ENCODE peak calls at places on chromosome 7, in four cellular contexts. T is hepatocyte, F is mesothelial cell of epicardium, I is transverse colon. B is an unnamed sample.

GRCh38 chr7:33157311-33157710 is 27.9 kb downstream of the BBS9 start:
- DNase-seq in T (no peak), F (no peak), I (no peak), B (no peak)

GRCh38 chr7:46512901-46513431 is 591.9 kb upstream of the IGFBP3 start:
- DNase-seq in T (peak; percentile 64), F (no peak), I (no peak), B (no peak)

GRCh38 chr7:15561840-15562239 is at the start of gene AGMO:
- DNase-seq in T (peak; percentile 46), F (no peak), I (peak; percentile 87), B (no peak)

GRCh38 chr7:73606801-73607691 is 17.3 kb downstream of the MLXIPL start:
- DNase-seq in T (peak; percentile 77), F (peak; percentile 81), I (peak; percentile 48), B (no peak)

GRCh38 chr7:28784166-28784870 is 173.8 kb downstream of the TRIL start:
- DNase-seq in T (peak; percentile 12), F (no peak), I (no peak), B (no peak)

GRCh38 chr7:8192897-8193296 is 69.1 kb downstream of the ICA1 start:
- DNase-seq in T (no peak), F (no peak), I (no peak), B (no peak)

GRCh38 chr7:38169862-38170261 is 8.2 kb upstream of the STARD3NL start:
- DNase-seq in T (no peak), F (no peak), I (no peak), B (peak; percentile 18)

GRCh38 chr7:25636871-25637283 is 408.6 kb upstream of the NPVF start:
- DNase-seq in T (peak; percentile 41), F (no peak), I (no peak), B (no peak)

GRCh38 chr7:610531-611280 is 91.1 kb upstream of the PDGFA start:
- DNase-seq in T (peak; percentile 47), F (no peak), I (no peak), B (no peak)

GRCh38 chr7:24700446-24701044 is 56.7 kb downstream of the GSDME start:
- DNase-seq in T (no peak), F (no peak), I (no peak), B (no peak)

GRCh38 chr7:82572195-82572880 is 128.8 kb upstream of the CACNA2D1 start:
- DNase-seq in T (peak; percentile 90), F (peak; percentile 88), I (peak; percentile 83), B (peak; percentile 86)

GRCh38 chr7:130384371-130384801 is 4.1 kb downstream of the CPA1 start:
- DNase-seq in T (no peak), F (no peak), I (no peak), B (no peak)

GRCh38 chr7:99090811-99091582 is 52.9 kb downstream of the SMURF1 start:
- DNase-seq in T (no peak), F (no peak), I (no peak), B (no peak)

GRCh38 chr7:71411475-71411874 is 279.5 kb downstream of the GALNT17 start:
- DNase-seq in T (no peak), F (no peak), I (no peak), B (no peak)

GRCh38 chr7:114703677-114704076 is 218.2 kb upstream of the MDFIC start:
- DNase-seq in T (no peak), F (no peak), I (no peak), B (no peak)

GRCh38 chr7:51645298-51645697 is 328.7 kb upstream of the COBL start:
- DNase-seq in T (no peak), F (no peak), I (no peak), B (no peak)

GRCh38 chr7:16916111-16916639 is 34.4 kb upstream of the AGR3 start:
- DNase-seq in T (peak; percentile 61), F (no peak), I (no peak), B (no peak)

GRCh38 chr7:66452165-66452564 is 176.5 kb upstream of the KCTD7 start:
- DNase-seq in T (no peak), F (no peak), I (no peak), B (no peak)

GRCh38 chr7:33578166-33578565 is 327.2 kb upstream of the BMPER start:
- DNase-seq in T (no peak), F (no peak), I (no peak), B (no peak)

GRCh38 chr7:24757799-24758275 is 573 bp upstream of the GSDME start:
- DNase-seq in T (peak; percentile 64), F (no peak), I (no peak), B (no peak)

GRCh38 chr7:159010951-159011820 is 133.5 kb downstream of the VIPR2 start:
- DNase-seq in T (no peak), F (no peak), I (no peak), B (no peak)

GRCh38 chr7:33719059-33719581 is 186.2 kb upstream of the BMPER start:
- DNase-seq in T (no peak), F (no peak), I (no peak), B (no peak)

GRCh38 chr7:47336178-47337020 is 245.5 kb downstream of the TNS3 start:
- DNase-seq in T (no peak), F (no peak), I (no peak), B (peak; percentile 81)

GRCh38 chr7:19491371-19491770 is 217.5 kb downstream of the POLR1F start:
- DNase-seq in T (no peak), F (no peak), I (no peak), B (no peak)
- TF ChIP-seq CTCF in T (no peak), F (no peak), I (no peak), B (no peak)

DNA sequence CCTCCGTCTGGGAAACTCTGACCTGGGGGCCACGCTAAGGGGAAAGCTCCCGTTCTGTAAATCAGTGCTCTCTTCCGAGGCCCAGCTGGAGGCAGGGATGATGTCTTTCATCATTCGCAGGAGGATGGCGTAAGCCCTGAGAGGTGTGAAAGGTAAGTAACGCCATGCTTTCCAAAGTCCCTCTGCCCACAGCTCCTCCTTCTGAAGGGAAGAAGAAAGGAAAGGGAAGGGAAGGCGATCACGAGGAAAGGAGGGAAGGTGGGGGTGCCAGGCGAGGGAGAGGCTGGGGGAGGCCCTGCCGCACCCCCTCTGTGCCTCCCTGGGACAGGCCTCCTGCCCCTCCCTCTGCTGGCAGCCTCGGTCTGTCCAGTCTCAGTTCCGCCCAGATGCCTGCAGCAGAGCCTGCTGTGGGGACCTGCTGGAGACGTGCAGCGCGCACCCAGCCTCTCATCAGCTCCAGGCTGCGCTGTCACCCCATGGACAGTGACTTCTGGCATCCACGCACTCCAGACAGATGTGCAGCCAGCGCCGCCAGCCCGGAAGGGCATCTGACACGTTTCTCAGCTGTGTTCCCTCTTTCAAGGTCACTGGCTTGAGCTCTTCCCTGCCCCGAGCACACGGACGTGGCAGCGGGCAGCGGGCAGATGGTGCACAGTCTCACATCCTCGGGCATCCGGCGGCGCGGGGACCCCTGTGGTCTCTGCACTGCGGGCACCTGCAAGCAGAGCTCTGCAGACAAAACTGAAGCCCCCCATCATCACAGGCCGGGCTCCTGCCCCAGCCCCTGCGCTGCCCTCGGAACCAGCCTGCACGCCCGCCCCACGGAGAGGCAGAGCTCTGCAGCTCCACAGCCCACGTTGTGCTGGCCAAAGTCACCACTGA is 60.6 kb downstream of the INSIG1 start:
- DNase-seq in T (no peak), F (no peak), I (no peak), B (no peak)
- TF ChIP-seq CTCF in T (no peak), F (no peak), I (no peak), B (no peak)

GRCh38 chr7:131769241-131769640 is 212.8 kb upstream of the PODXL start:
- DNase-seq in T (no peak), F (no peak), I (no peak), B (no peak)

GRCh38 chr7:131773413-131773812 is 217.0 kb upstream of the PODXL start:
- DNase-seq in T (no peak), F (no peak), I (no peak), B (no peak)

GRCh38 chr7:131778601-131779000 is 222.2 kb upstream of the PODXL start:
- DNase-seq in T (no peak), F (no peak), I (no peak), B (no peak)

GRCh38 chr7:131774419-131775220 is 218.2 kb upstream of the PODXL start:
- DNase-seq in T (no peak), F (no peak), I (no peak), B (no peak)
- TF ChIP-seq CTCF in T (peak; percentile 3), F (no peak), I (no peak), B (no peak)

DNA sequence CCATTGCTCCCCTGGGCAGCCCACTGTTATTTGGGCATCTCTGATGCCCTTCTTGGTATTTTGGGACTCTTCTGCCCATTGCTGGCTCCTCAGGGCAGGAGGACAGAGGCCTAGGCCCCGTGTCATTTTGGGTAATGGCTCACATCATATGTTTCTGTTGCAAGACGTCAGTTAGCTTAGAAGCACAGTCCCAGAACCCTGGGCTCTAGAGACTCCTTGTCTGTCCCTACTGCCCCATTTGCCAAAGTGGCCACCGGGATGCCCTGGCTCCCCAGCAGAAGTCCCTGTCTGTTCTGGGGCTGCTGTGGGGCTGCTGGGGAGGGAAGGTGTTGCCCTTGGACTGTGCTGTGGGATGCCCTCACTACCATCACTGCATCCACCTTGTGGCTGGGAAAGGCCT is 48.8 kb downstream of the ADCYAP1R1 start:
- DNase-seq in T (no peak), F (peak; percentile 25), I (no peak), B (no peak)
- TF ChIP-seq CTCF in T (no peak), F (no peak), I (no peak), B (no peak)

DNA sequence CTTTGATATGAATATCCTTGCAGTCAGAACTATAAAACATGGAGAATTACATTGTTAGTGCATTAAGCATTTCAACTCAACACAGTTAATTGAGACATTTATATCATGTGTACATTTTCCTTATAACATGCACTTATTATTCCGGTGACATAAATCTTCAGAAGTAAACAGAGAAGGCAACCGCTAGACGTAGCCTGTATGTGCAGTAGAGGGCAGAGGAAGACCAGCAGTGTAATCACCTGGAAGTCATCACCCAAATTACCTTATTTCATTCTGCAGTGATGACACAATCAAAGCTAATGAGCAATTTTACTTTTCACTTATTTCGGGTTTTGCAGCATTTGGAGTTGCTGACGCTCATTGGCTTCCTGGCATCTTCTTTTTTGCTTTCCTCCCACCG is 394.6 kb downstream of the SDK1 start:
- DNase-seq in T (no peak), F (no peak), I (no peak), B (no peak)
- TF ChIP-seq CTCF in T (no peak), F (no peak), I (peak; percentile 37), B (peak; percentile 22)

GRCh38 chr7:92609921-92610518 is 19.8 kb upstream of the FAM133B start:
- DNase-seq in T (no peak), F (no peak), I (no peak), B (no peak)
- TF ChIP-seq CTCF in T (peak; percentile 46), F (peak; percentile 36), I (peak; percentile 36), B (no peak)

GRCh38 chr7:80135306-80136104 is 874 bp downstream of the GNAI1 start:
- DNase-seq in T (peak; percentile 57), F (peak; percentile 42), I (peak; percentile 14), B (no peak)

GRCh38 chr7:80134105-80134535 is 511 bp upstream of the GNAI1 start:
- DNase-seq in T (no peak), F (no peak), I (no peak), B (peak; percentile 74)

GRCh38 chr7:80131675-80132435 is 2.8 kb upstream of the GNAI1 start:
- DNase-seq in T (no peak), F (no peak), I (no peak), B (no peak)

GRCh38 chr7:80134536-80135305 is at the start of gene GNAI1:
- DNase-seq in T (peak; percentile 93), F (peak; percentile 83), I (peak; percentile 62), B (peak; percentile 44)

GRCh38 chr7:80133361-80134104 is 1.1 kb upstream of the GNAI1 start:
- DNase-seq in T (peak; percentile 28), F (no peak), I (peak; percentile 15), B (no peak)
- TF ChIP-seq CTCF in T (no peak), F (no peak), I (no peak), B (no peak)

B was measured in prostate gland.